ENCODE peak calls at places on chromosome 5, in five cellular contexts. J, Y, K, W and M are unnamed samples.

GRCh38 chr5:17228833-17229291 is 11.4 kb downstream of the BASP1 start:
- DNase-seq in Y (no peak), J (peak), W (no peak), K (no peak), M (no peak)

GRCh38 chr5:31185951-31186350 is 7.5 kb upstream of the CDH6 start:
- DNase-seq in J (no peak), Y (no peak), W (no peak), K (no peak), M (no peak)

GRCh38 chr5:178548751-178549150 is 41.4 kb downstream of the COL23A1 start:
- DNase-seq in W (no peak), Y (no peak), K (no peak), J (no peak), M (no peak)

GRCh38 chr5:107459637-107460036 is 211.1 kb downstream of the EFNA5 start:
- DNase-seq in Y (no peak), W (no peak), K (no peak), J (no peak), M (no peak)

GRCh38 chr5:78557601-78558000 is 91.0 kb downstream of the LHFPL2 start:
- DNase-seq in K (no peak), Y (no peak), W (no peak), J (no peak), M (no peak)

GRCh38 chr5:39455645-39456044 is 30.9 kb upstream of the DAB2 start:
- DNase-seq in K (no peak), W (no peak), J (no peak), Y (no peak), M (no peak)

GRCh38 chr5:176535655-176536131 is 1.5 kb downstream of the RNF44 start:
- DNase-seq in K (no peak), Y (no peak), J (no peak), W (no peak), M (no peak)

GRCh38 chr5:140108093-140109049 is 5.5 kb upstream of the PURA start:
- DNase-seq in K (no peak), W (peak), J (no peak), Y (peak), M (peak)

GRCh38 chr5:165328856-165329255 is 1823.4 kb downstream of the MAT2B start:
- DNase-seq in K (no peak), W (no peak), Y (no peak), J (no peak), M (no peak)

GRCh38 chr5:220008-220407 is 1.9 kb downstream of the SDHA start:
- DNase-seq in W (no peak), Y (no peak), J (no peak), K (no peak), M (no peak)

GRCh38 chr5:76479973-76480667 is 77.0 kb downstream of the IQGAP2 start:
- DNase-seq in J (no peak), W (no peak), Y (no peak), K (no peak), M (no peak)

GRCh38 chr5:72036951-72037350 is 70.3 kb upstream of the MAP1B start:
- DNase-seq in K (no peak), Y (no peak), J (peak), W (no peak), M (no peak)

GRCh38 chr5:133051117-133051546 is 681 bp upstream of the HSPA4 start:
- DNase-seq in Y (no peak), W (no peak), J (no peak), K (no peak), M (no peak)

GRCh38 chr5:36222620-36223019 is 19.1 kb downstream of the NADK2 start:
- DNase-seq in J (no peak), Y (no peak), K (no peak), W (no peak), M (no peak)

GRCh38 chr5:41844502-41844901 is 25.7 kb downstream of the OXCT1 start:
- DNase-seq in W (no peak), J (no peak), K (no peak), Y (no peak), M (no peak)

GRCh38 chr5:145887976-145888574 is 15.3 kb upstream of the GRXCR2 start:
- DNase-seq in W (no peak), J (peak), Y (peak), K (no peak), M (no peak)

GRCh38 chr5:67432601-67433000 is 236.0 kb upstream of the CD180 start:
- DNase-seq in J (no peak), W (no peak), Y (no peak), K (no peak), M (no peak)

GRCh38 chr5:77101298-77101697 is 14.2 kb upstream of the ZBED3 start:
- DNase-seq in J (peak), W (no peak), K (no peak), Y (no peak), M (no peak)

GRCh38 chr5:98698359-98698758 is 75.1 kb upstream of the RGMB start:
- DNase-seq in J (no peak), K (no peak), Y (no peak), W (no peak), M (no peak)

GRCh38 chr5:154786414-154786813 is 31.2 kb downstream of the LARP1 start:
- DNase-seq in Y (no peak), W (no peak), J (no peak), K (no peak), M (no peak)

GRCh38 chr5:109550077-109550476 is 139.7 kb upstream of the MAN2A1 start:
- DNase-seq in J (no peak), W (no peak), K (no peak), Y (no peak), M (no peak)

GRCh38 chr5:92391-93220 is 638 bp downstream of the PLEKHG4B start:
- DNase-seq in W (no peak), J (no peak), K (no peak), Y (no peak), M (no peak)

GRCh38 chr5:177128551-177128976 is 5.0 kb upstream of the NSD1 start:
- DNase-seq in J (no peak), Y (no peak), K (no peak), W (no peak), M (no peak)

GRCh38 chr5:135063511-135064234 is 29.6 kb upstream of the PITX1 start:
- DNase-seq in W (no peak), J (no peak), K (no peak), Y (no peak), M (no peak)

GRCh38 chr5:5078009-5078897 is 61.9 kb upstream of the ADAMTS16 start:
- DNase-seq in Y (peak), K (no peak), W (no peak), J (no peak), M (no peak)

DNA sequence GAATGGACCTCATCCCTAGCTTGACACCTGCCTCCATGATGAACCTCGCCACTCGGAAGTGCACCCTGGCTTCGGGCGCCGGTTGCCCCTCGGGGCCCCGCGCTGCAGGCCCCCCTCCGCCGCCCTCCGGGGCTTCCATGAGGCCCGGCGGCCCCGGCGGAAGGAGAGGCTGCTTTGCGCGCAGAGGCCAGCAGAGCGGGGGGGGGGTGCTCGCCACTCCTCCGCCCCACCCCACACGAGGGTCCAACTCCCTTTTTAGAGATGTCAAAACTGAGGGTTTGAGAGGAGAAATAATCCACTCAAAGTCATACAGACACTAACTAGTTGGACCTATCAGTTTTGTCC is 7.9 kb downstream of the DUSP1 start:
- DNase-seq in K (no peak), W (no peak), Y (no peak), J (no peak), M (no peak)
- TF ChIP-seq CTCF in K (no peak), W (no peak), Y (no peak), J (no peak), M (no peak)

GRCh38 chr5:173971681-173972080 is 17.3 kb upstream of the C5orf47 start:
- DNase-seq in J (no peak), K (no peak), Y (no peak), W (no peak), M (no peak)

GRCh38 chr5:173973614-173973969 is 15.4 kb upstream of the C5orf47 start:
- DNase-seq in K (no peak), J (no peak), Y (peak), W (no peak), M (peak)

GRCh38 chr5:173972844-173973613 is 15.9 kb upstream of the C5orf47 start:
- DNase-seq in Y (peak), K (peak), W (peak), J (peak), M (peak)

GRCh38 chr5:173969167-173970049 is 19.6 kb upstream of the C5orf47 start:
- DNase-seq in W (no peak), J (peak), K (no peak), Y (no peak), M (no peak)

DNA sequence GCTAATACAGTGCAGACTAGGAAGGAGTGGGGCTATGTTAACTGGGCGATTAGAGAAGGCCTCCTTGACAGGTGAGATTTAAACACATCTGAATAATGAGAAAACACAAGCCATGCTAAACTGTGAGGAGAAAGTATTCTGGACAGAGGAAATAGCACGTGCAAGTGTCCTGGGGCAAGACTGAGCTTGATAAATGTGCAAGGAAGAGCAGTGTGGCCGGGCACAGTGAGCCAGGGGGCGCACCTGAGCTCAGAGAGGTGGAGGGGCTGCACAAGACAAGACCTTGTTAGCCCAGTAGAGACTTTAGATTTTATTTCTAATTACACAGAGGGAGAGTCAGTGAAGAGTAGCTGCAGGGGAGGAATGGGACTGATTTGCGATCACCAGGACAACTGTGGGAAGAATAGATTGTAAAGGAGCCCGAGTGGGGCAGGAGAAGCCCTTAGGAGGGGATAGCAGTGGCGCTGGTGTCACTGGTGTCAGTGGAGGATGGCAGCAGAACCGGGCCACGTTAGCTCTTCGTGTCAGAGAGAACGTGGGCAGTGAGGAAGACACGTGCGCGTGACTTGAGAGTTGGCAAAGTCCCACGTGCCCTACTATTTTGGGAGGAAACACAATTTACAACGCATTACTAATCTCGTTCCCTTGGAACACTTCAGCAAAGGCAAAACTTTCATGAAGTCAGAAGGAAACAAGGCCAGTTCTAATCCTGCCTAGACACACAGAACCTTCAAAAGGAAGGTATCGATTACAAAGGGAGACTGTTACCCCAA is 17.9 kb upstream of the C5orf47 start:
- DNase-seq in J (no peak), W (no peak), Y (no peak), K (no peak), M (no peak)
- TF ChIP-seq CTCF in J (peak), W (no peak), Y (no peak), K (no peak), M (no peak)

GRCh38 chr5:9847631-9848030 is 217.5 kb upstream of the TAS2R1 start:
- DNase-seq in Y (no peak), W (no peak), J (no peak), K (no peak), M (no peak)

GRCh38 chr5:9853309-9853708 is 223.2 kb upstream of the TAS2R1 start:
- DNase-seq in K (no peak), Y (no peak), W (no peak), J (no peak), M (no peak)

GRCh38 chr5:9850456-9850855 is 220.3 kb upstream of the TAS2R1 start:
- DNase-seq in J (no peak), K (no peak), Y (no peak), W (no peak), M (no peak)

GRCh38 chr5:9852686-9853085 is 222.5 kb upstream of the TAS2R1 start:
- DNase-seq in K (no peak), J (peak), W (no peak), Y (no peak), M (no peak)

GRCh38 chr5:9851458-9851857 is 221.3 kb upstream of the TAS2R1 start:
- DNase-seq in Y (no peak), J (peak), W (no peak), K (no peak), M (no peak)
- TF ChIP-seq CTCF in Y (no peak), J (peak), W (no peak), K (no peak), M (no peak)

GRCh38 chr5:34452170-34452828 is 203.8 kb upstream of the RAI14 start:
- DNase-seq in W (no peak), Y (no peak), K (no peak), J (peak), M (no peak)
- TF ChIP-seq CTCF in W (no peak), Y (no peak), K (no peak), J (peak), M (no peak)

GRCh38 chr5:95886340-95887044 is 64.0 kb upstream of the GLRX start:
- DNase-seq in Y (no peak), J (peak), W (no peak), K (no peak), M (no peak)

GRCh38 chr5:95884021-95884333 is 61.5 kb upstream of the GLRX start:
- DNase-seq in W (no peak), K (no peak), Y (no peak), J (peak), M (no peak)

GRCh38 chr5:95881833-95882232 is 59.3 kb upstream of the GLRX start:
- DNase-seq in Y (no peak), J (no peak), K (no peak), W (no peak), M (no peak)

GRCh38 chr5:95884511-95884910 is 62.0 kb upstream of the GLRX start:
- DNase-seq in J (peak), K (no peak), W (no peak), Y (no peak), M (no peak)

GRCh38 chr5:95883185-95884020 is 60.9 kb upstream of the GLRX start:
- DNase-seq in W (no peak), K (no peak), Y (no peak), J (peak), M (no peak)
- TF ChIP-seq CTCF in W (no peak), K (no peak), Y (no peak), J (no peak), M (no peak)

GRCh38 chr5:148912714-148913398 is 86.4 kb downstream of the ADRB2 start:
- DNase-seq in W (no peak), J (peak), K (no peak), Y (peak), M (no peak)
- TF ChIP-seq CTCF in W (peak), J (peak), K (no peak), Y (peak), M (no peak)

GRCh38 chr5:52853573-52854163 is 66.0 kb downstream of the ITGA1 start:
- DNase-seq in J (peak), Y (no peak), W (no peak), K (no peak), M (no peak)
- TF ChIP-seq CTCF in J (no peak), Y (no peak), W (no peak), K (no peak), M (no peak)

GRCh38 chr5:157326440-157327023 is 60.6 kb downstream of the CYFIP2 start:
- DNase-seq in Y (no peak), J (no peak), K (no peak), W (no peak), M (no peak)

GRCh38 chr5:157331807-157332206 is 65.9 kb downstream of the CYFIP2 start:
- DNase-seq in K (no peak), W (no peak), Y (no peak), J (no peak), M (no peak)

GRCh38 chr5:157327771-157328170 is 61.8 kb downstream of the CYFIP2 start:
- DNase-seq in K (no peak), J (no peak), Y (no peak), W (no peak), M (no peak)

GRCh38 chr5:157324237-157324636 is 58.3 kb downstream of the CYFIP2 start:
- DNase-seq in J (no peak), W (no peak), Y (peak), K (no peak), M (no peak)

DNA sequence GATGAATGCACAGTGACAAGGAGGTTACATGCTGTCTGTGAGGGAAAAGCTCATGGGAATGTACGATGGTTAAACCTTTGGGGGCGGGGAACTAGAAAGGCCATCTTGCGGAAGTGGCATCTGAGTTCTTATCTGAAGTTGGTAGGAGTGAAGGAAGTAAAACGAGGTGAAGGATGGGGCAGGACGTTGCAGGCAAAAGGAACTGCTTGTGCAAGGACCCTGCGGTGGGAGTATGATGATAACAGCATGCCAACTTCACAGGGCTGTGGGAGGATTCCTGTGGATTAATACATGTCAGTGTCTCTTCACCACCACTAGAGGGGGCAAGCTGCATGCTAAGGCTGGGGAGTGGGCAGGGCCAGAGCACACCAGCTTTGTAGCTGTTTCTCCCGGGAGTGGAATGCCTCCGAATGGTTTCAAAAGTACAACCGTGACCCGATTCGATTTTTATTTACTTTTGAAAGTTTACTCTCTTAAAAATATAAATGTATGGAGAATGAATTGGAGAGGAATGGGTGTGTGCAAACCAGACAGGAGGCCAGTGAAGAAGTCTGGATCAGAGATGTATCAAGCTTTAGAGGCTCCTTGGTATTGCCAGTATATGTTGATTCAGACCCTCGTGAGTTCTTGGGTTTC is 62.5 kb downstream of the CYFIP2 start:
- DNase-seq in W (peak), Y (peak), J (peak), K (peak), M (peak)
- TF ChIP-seq CTCF in W (peak), Y (peak), J (peak), K (peak), M (peak)

GRCh38 chr5:88692979-88693932 is 189.7 kb downstream of the MEF2C start:
- DNase-seq in Y (peak), W (no peak), J (peak), K (no peak), M (no peak)
- TF ChIP-seq CTCF in Y (no peak), W (no peak), J (peak), K (no peak), M (no peak)